ENCODE peak calls at places on chromosomes 13 and 19, in five cellular contexts. One of them, this sample, is unnamed.

GRCh38 chr13:42113478-42113877 is 65.0 kb downstream of the DGKH start:
- DNase-seq in neuronal stem cell: no peak
- DNase-seq in H9: no peak
- DNase-seq in H1: no peak
- DNase-seq in trophoblast cell: no peak
- DNase-seq in this sample: no peak

GRCh38 chr13:113802090-113802531 is 43.1 kb downstream of the TMEM255B start:
- DNase-seq in neuronal stem cell: peak; percentile 30
- DNase-seq in H9: peak; percentile 85
- DNase-seq in H1: peak; percentile 81
- DNase-seq in trophoblast cell: no peak
- DNase-seq in this sample: peak; percentile 83

GRCh38 chr19:57067440-57067839 is 52.3 kb upstream of the USP29 start:
- DNase-seq in neuronal stem cell: no peak
- DNase-seq in H9: no peak
- DNase-seq in H1: no peak
- DNase-seq in trophoblast cell: no peak
- DNase-seq in this sample: no peak

GRCh38 chr13:82634946-82635345 is 1247.3 kb downstream of the SLITRK1 start:
- DNase-seq in neuronal stem cell: no peak
- DNase-seq in H9: no peak
- DNase-seq in H1: no peak
- DNase-seq in trophoblast cell: no peak
- DNase-seq in this sample: no peak

GRCh38 chr19:18098891-18099622 is 1.5 kb downstream of the MAST3 start:
- DNase-seq in neuronal stem cell: no peak
- DNase-seq in H9: no peak
- DNase-seq in H1: no peak
- DNase-seq in trophoblast cell: no peak
- DNase-seq in this sample: no peak

GRCh38 chr13:95948646-95949045 is 104.6 kb downstream of the UGGT2 start:
- DNase-seq in neuronal stem cell: no peak
- DNase-seq in H9: no peak
- DNase-seq in H1: no peak
- DNase-seq in trophoblast cell: no peak
- DNase-seq in this sample: no peak

GRCh38 chr13:26299168-26299788 is 45.3 kb downstream of the CDK8 start:
- DNase-seq in neuronal stem cell: no peak
- DNase-seq in H9: no peak
- DNase-seq in H1: no peak
- DNase-seq in trophoblast cell: no peak
- DNase-seq in this sample: no peak

GRCh38 chr19:35124098-35125060 is 8.8 kb downstream of the FXYD3 start:
- DNase-seq in neuronal stem cell: no peak
- DNase-seq in H9: peak; percentile 58
- DNase-seq in H1: no peak
- DNase-seq in trophoblast cell: peak; percentile 86
- DNase-seq in this sample: no peak

GRCh38 chr19:38298841-38299680 is 5.0 kb upstream of the C19orf33 start:
- DNase-seq in neuronal stem cell: no peak
- DNase-seq in H9: no peak
- DNase-seq in H1: no peak
- DNase-seq in trophoblast cell: no peak
- DNase-seq in this sample: peak; percentile 95

GRCh38 chr19:14768001-14768400 is 10.4 kb downstream of the ADGRE2 start:
- DNase-seq in neuronal stem cell: no peak
- DNase-seq in H9: peak; percentile 11
- DNase-seq in H1: no peak
- DNase-seq in trophoblast cell: no peak
- DNase-seq in this sample: no peak

GRCh38 chr13:21530656-21531055 is 71.6 kb upstream of the ZDHHC20 start:
- DNase-seq in neuronal stem cell: no peak
- DNase-seq in H9: no peak
- DNase-seq in H1: no peak
- DNase-seq in trophoblast cell: no peak
- DNase-seq in this sample: no peak

GRCh38 chr13:66927562-66927961 is 302.6 kb downstream of the PCDH9 start:
- DNase-seq in neuronal stem cell: no peak
- DNase-seq in H9: no peak
- DNase-seq in H1: no peak
- DNase-seq in trophoblast cell: no peak
- DNase-seq in this sample: no peak

GRCh38 chr19:11657307-11657706 is 60.0 kb downstream of the ZNF627 start:
- DNase-seq in neuronal stem cell: no peak
- DNase-seq in H9: no peak
- DNase-seq in H1: no peak
- DNase-seq in trophoblast cell: no peak
- DNase-seq in this sample: no peak

GRCh38 chr19:29062486-29063435 is 150.2 kb downstream of the UQCRFS1 start:
- DNase-seq in neuronal stem cell: no peak
- DNase-seq in H9: peak; percentile 55
- DNase-seq in H1: no peak
- DNase-seq in trophoblast cell: no peak
- DNase-seq in this sample: no peak

GRCh38 chr19:9883231-9883758 is 48.2 kb downstream of the PIN1 start:
- DNase-seq in neuronal stem cell: peak; percentile 27
- DNase-seq in H9: peak; percentile 51
- DNase-seq in H1: no peak
- DNase-seq in trophoblast cell: no peak
- DNase-seq in this sample: no peak

GRCh38 chr19:48813123-48813911 is 2.5 kb upstream of the BCAT2 start:
- DNase-seq in neuronal stem cell: no peak
- DNase-seq in H9: peak; percentile 59
- DNase-seq in H1: peak; percentile 69
- DNase-seq in trophoblast cell: no peak
- DNase-seq in this sample: no peak

GRCh38 chr13:29758591-29759114 is 91.8 kb downstream of the UBL3 start:
- DNase-seq in neuronal stem cell: no peak
- DNase-seq in H9: no peak
- DNase-seq in H1: no peak
- DNase-seq in trophoblast cell: peak; percentile 96
- DNase-seq in this sample: peak; percentile 18

GRCh38 chr19:12664406-12665280 is 1.9 kb downstream of the MAN2B1 start:
- DNase-seq in neuronal stem cell: no peak
- DNase-seq in H9: peak; percentile 96
- DNase-seq in H1: peak; percentile 88
- DNase-seq in trophoblast cell: no peak
- DNase-seq in this sample: no peak

GRCh38 chr19:13163609-13164364 is 13.6 kb downstream of the IER2 start:
- DNase-seq in neuronal stem cell: peak; percentile 70
- DNase-seq in H9: peak; percentile 88
- DNase-seq in H1: peak; percentile 86
- DNase-seq in trophoblast cell: peak; percentile 81
- DNase-seq in this sample: peak; percentile 96

GRCh38 chr13:44573071-44573470 is 3.1 kb downstream of the TSC22D1 start:
- DNase-seq in neuronal stem cell: no peak
- DNase-seq in H9: peak; percentile 37
- DNase-seq in H1: no peak
- DNase-seq in trophoblast cell: no peak
- DNase-seq in this sample: no peak

GRCh38 chr13:112902669-112903068 is 66.3 kb upstream of the MCF2L start:
- DNase-seq in neuronal stem cell: no peak
- DNase-seq in H9: no peak
- DNase-seq in H1: no peak
- DNase-seq in trophoblast cell: no peak
- DNase-seq in this sample: no peak

GRCh38 chr19:17784201-17785008 is 10.5 kb upstream of the B3GNT3 start:
- DNase-seq in neuronal stem cell: peak; percentile 54
- DNase-seq in H9: peak; percentile 83
- DNase-seq in H1: peak; percentile 96
- DNase-seq in trophoblast cell: peak; percentile 61
- DNase-seq in this sample: peak; percentile 55

GRCh38 chr13:76271728-76272232 is 614.4 kb downstream of the KCTD12 start:
- DNase-seq in neuronal stem cell: no peak
- DNase-seq in H9: peak; percentile 38
- DNase-seq in H1: no peak
- DNase-seq in trophoblast cell: no peak
- DNase-seq in this sample: no peak

GRCh38 chr13:23748591-23748990 is 140.6 kb downstream of the MIPEP start:
- DNase-seq in neuronal stem cell: no peak
- DNase-seq in H9: peak; percentile 52
- DNase-seq in H1: no peak
- DNase-seq in trophoblast cell: no peak
- DNase-seq in this sample: no peak

GRCh38 chr13:89486065-89486464 is 1814.9 kb downstream of the SLITRK5 start:
- DNase-seq in neuronal stem cell: no peak
- DNase-seq in H9: no peak
- DNase-seq in H1: no peak
- DNase-seq in trophoblast cell: no peak
- DNase-seq in this sample: no peak

GRCh38 chr13:44575741-44576395 is at the start of gene TSC22D1:
- DNase-seq in neuronal stem cell: no peak
- DNase-seq in H9: peak; percentile 33
- DNase-seq in H1: peak; percentile 63
- DNase-seq in trophoblast cell: peak; percentile 10
- DNase-seq in this sample: peak; percentile 66

GRCh38 chr13:25180450-25180794 is 8.3 kb upstream of the AMER2 start:
- DNase-seq in neuronal stem cell: no peak
- DNase-seq in H9: no peak
- DNase-seq in H1: no peak
- DNase-seq in trophoblast cell: no peak
- DNase-seq in this sample: no peak

GRCh38 chr13:30738526-30738925 is 3.2 kb downstream of the ALOX5AP start:
- DNase-seq in neuronal stem cell: no peak
- DNase-seq in H9: peak; percentile 34
- DNase-seq in H1: no peak
- DNase-seq in trophoblast cell: peak; percentile 48
- DNase-seq in this sample: no peak

GRCh38 chr19:16445238-16446107 is 26.3 kb downstream of the EPS15L1 start:
- DNase-seq in neuronal stem cell: no peak
- DNase-seq in H9: no peak
- DNase-seq in H1: no peak
- DNase-seq in trophoblast cell: peak; percentile 68
- DNase-seq in this sample: peak; percentile 62
- H2BK12ac ChIP-seq in neuronal stem cell: no peak overlapping the region
- H2BK12ac ChIP-seq in H9: no peak overlapping the region
- H2BK12ac ChIP-seq in H1: no peak overlapping the region
- H2BK12ac ChIP-seq in trophoblast cell: no peak overlapping the region
- H2BK12ac ChIP-seq in this sample: no peak overlapping the region

DNA sequence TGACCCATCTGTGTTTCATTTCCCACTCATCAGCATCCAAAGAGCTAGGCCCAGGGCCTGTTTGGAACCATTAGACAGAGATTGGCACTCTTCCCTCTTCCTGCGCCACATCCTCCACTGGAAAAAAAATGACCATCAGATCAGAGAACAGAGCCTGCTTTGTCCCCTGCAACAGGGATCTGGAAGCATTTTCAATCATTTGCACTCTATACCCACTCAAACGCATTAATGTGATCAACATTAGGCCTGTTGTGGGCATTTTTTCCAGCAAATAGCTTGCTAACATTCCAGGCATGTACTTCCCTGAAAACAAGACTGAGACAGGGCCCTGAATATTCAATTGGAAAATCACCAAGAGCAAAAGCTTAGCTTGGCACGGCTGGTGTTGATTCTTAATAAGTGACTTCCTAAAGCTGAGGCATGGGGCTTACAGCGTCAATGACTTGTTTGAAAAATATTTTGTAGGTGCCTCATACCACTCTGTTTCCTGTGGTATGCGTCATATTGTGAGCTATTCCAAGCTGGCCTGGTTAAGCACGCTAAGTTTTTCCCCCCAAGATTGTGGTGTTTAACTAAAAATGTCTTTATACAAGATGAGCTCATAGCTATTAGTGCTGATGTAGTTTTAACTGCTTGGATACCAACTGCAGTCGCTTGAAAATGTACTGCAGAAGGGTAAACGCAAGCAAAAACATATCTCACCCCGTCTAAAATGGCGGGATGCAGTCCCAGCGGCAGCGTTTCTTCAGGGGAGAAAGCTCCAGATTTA is 404.4 kb downstream of the SPRY2 start:
- DNase-seq in neuronal stem cell: no peak
- DNase-seq in H9: no peak
- DNase-seq in H1: no peak
- DNase-seq in trophoblast cell: peak; percentile 2
- DNase-seq in this sample: peak; percentile 99
- H3K23ac ChIP-seq in neuronal stem cell: no peak overlapping the region
- H3K23ac ChIP-seq in H9: no peak overlapping the region
- H3K23ac ChIP-seq in H1: no peak overlapping the region
- H3K23ac ChIP-seq in trophoblast cell: no peak overlapping the region
- H3K23ac ChIP-seq in this sample: no peak overlapping the region

GRCh38 chr13:90891329-90891728 is 456.2 kb upstream of the MIR17HG start:
- DNase-seq in neuronal stem cell: no peak
- DNase-seq in H9: no peak
- DNase-seq in H1: no peak
- DNase-seq in trophoblast cell: no peak
- DNase-seq in this sample: no peak
- H2BK12ac ChIP-seq in neuronal stem cell: no peak overlapping the region
- H2BK12ac ChIP-seq in H9: no peak overlapping the region
- H2BK12ac ChIP-seq in H1: no peak overlapping the region
- H2BK12ac ChIP-seq in trophoblast cell: no peak overlapping the region
- H2BK12ac ChIP-seq in this sample: no peak overlapping the region

GRCh38 chr19:46494936-46495788 is 505 bp downstream of the PNMA8B start:
- DNase-seq in neuronal stem cell: no peak
- DNase-seq in H9: peak; percentile 46
- DNase-seq in H1: peak; percentile 62
- DNase-seq in trophoblast cell: no peak
- DNase-seq in this sample: no peak

GRCh38 chr19:46495789-46496099 is at the start of gene PNMA8B:
- DNase-seq in neuronal stem cell: peak; percentile 96
- DNase-seq in H9: peak; percentile 96
- DNase-seq in H1: peak; percentile 94
- DNase-seq in trophoblast cell: no peak
- DNase-seq in this sample: peak; percentile 67

GRCh38 chr19:46493236-46494114 is 2.2 kb downstream of the PNMA8B start:
- DNase-seq in neuronal stem cell: no peak
- DNase-seq in H9: peak; percentile 53
- DNase-seq in H1: peak; percentile 74
- DNase-seq in trophoblast cell: no peak
- DNase-seq in this sample: no peak

GRCh38 chr19:46492841-46493235 is 2.8 kb downstream of the PNMA8B start:
- DNase-seq in neuronal stem cell: no peak
- DNase-seq in H9: peak; percentile 52
- DNase-seq in H1: no peak
- DNase-seq in trophoblast cell: no peak
- DNase-seq in this sample: no peak

DNA sequence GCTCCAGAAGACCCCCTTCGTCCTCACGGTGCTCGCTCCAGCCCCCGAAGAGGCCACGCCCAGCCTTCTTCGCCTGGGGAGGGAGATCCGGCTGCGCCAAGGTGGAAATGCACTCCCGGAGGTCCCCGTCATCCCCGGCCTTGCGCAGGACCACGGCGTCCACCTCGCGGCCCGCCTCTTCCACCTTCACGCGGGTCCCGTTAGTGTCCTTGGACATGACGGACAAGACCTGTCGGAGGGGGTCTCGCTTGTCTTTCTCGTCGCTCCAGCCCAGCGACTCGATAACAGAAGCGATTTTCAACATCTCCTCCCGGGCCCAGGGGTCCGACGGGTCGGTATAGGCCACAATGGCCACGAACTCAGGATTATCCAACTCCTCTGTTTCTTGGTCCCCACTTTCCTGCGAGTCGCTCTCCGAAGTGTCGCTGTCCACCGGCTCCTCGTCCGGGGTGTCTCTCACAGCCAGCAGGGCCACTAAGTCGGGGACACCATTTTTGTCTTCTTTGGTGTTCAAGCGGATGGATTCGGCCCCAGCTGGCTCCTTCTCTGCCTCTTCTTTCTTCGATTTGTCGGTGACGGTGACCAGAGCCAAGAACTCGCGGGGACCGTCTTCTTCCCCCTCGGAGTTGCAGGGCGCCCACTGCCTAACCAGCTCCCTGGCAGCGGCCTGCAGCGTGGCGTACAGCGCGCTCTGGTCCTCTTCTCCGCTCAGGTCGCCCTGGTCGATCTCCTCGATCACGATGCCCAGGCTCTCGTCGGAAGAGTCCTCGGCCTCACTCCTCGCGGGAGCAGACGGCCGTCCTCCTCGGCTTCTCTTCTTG is 1.3 kb downstream of the PNMA8B start:
- DNase-seq in neuronal stem cell: no peak
- DNase-seq in H9: no peak
- DNase-seq in H1: no peak
- DNase-seq in trophoblast cell: no peak
- DNase-seq in this sample: no peak
- H3K23ac ChIP-seq in neuronal stem cell: peak overlapping the region; percentile 88
- H3K23ac ChIP-seq in H9: no peak overlapping the region
- H3K23ac ChIP-seq in H1: no peak overlapping the region
- H3K23ac ChIP-seq in trophoblast cell: no peak overlapping the region
- H3K23ac ChIP-seq in this sample: no peak overlapping the region